ENCODE peak calls at places on chromosomes 11 and 22, in nine cellular contexts. C is stomach, L is upper lobe of left lung, D is ovary, F is sigmoid colon, Z is tibial nerve, B is H1, K is suprapubic skin, E is K562. P is an unnamed sample. For H3K36me3, the result is how much of the 10 kb centered on the place peaks cover.

GRCh38 chr11:10492084-10492483 is 37.0 kb downstream of the AMPD3 start:
- DNase-seq in C (no peak), L (no peak), D (no peak), F (no peak), Z (no peak), B (no peak), K (no peak), E (no peak), P (peak)

GRCh38 chr11:131618203-131618602 is 247.8 kb downstream of the NTM start:
- DNase-seq in C (no peak), L (no peak), D (no peak), F (no peak), Z (no peak), B (no peak), K (no peak), E (no peak), P (no peak)

GRCh38 chr22:41826430-41827383 is 6.2 kb upstream of the SREBF2 start:
- DNase-seq in C (no peak), L (no peak), D (no peak), F (no peak), Z (no peak), B (no peak), K (no peak), E (no peak), P (no peak)

GRCh38 chr22:40975346-40975745 is 24.2 kb downstream of the RBX1 start:
- DNase-seq in C (no peak), L (no peak), D (no peak), F (no peak), Z (no peak), B (no peak), K (no peak), E (no peak), P (no peak)

GRCh38 chr11:59615132-59615636 is 390 bp downstream of the OSBP start:
- DNase-seq in C (peak), L (peak), D (peak), F (peak), Z (peak), B (peak), K (peak), E (no peak), P (no peak)

GRCh38 chr22:21642584-21643448 is 714 bp downstream of the SDF2L1 start:
- DNase-seq in C (peak), L (peak), D (no peak), F (no peak), Z (no peak), B (peak), K (no peak), E (peak), P (no peak)

GRCh38 chr22:17431179-17431578 is 61.9 kb downstream of the CECR2 start:
- DNase-seq in C (no peak), L (no peak), D (no peak), F (no peak), Z (no peak), B (no peak), K (no peak), E (no peak), P (no peak)

GRCh38 chr11:6617315-6617781 is 1.9 kb downstream of the TPP1 start:
- DNase-seq in C (no peak), L (no peak), D (no peak), F (peak), Z (no peak), B (no peak), K (no peak), E (no peak), P (no peak)

GRCh38 chr22:43001271-43002197 is 13.4 kb downstream of the PACSIN2 start:
- DNase-seq in C (no peak), L (peak), D (no peak), F (peak), Z (no peak), B (no peak), K (no peak), E (no peak), P (no peak)

GRCh38 chr11:22192289-22192641 is 620 bp upstream of the ANO5 start:
- DNase-seq in C (peak), L (peak), D (no peak), F (no peak), Z (no peak), B (no peak), K (no peak), E (peak), P (no peak)

GRCh38 chr22:41401781-41402648 is 20.3 kb downstream of the TEF start:
- DNase-seq in C (peak), L (peak), D (peak), F (peak), Z (peak), B (no peak), K (no peak), E (no peak), P (no peak)

GRCh38 chr22:29226246-29226981 is 20.7 kb downstream of the EMID1 start:
- DNase-seq in C (no peak), L (no peak), D (no peak), F (peak), Z (no peak), B (no peak), K (peak), E (no peak), P (no peak)

GRCh38 chr22:47452184-47452583 is 689.7 kb downstream of the TBC1D22A start:
- DNase-seq in C (no peak), L (no peak), D (no peak), F (no peak), Z (no peak), B (no peak), K (no peak), E (peak), P (peak)
- TF ChIP-seq CTCF in C (no peak), L (peak), D (no peak), F (no peak), Z (no peak), B (peak), K (no peak), E (peak), P (no peak)

GRCh38 chr11:57228600-57228999 is 8.4 kb downstream of the APLNR start:
- DNase-seq in C (no peak), L (no peak), D (no peak), F (no peak), Z (no peak), B (no peak), K (no peak), E (no peak), P (no peak)
- TF ChIP-seq EP300 in C (no peak), L (no peak), D (no peak), F (no peak), Z (no peak), B (no peak), K (no peak), E (no peak), P (no peak)

DNA sequence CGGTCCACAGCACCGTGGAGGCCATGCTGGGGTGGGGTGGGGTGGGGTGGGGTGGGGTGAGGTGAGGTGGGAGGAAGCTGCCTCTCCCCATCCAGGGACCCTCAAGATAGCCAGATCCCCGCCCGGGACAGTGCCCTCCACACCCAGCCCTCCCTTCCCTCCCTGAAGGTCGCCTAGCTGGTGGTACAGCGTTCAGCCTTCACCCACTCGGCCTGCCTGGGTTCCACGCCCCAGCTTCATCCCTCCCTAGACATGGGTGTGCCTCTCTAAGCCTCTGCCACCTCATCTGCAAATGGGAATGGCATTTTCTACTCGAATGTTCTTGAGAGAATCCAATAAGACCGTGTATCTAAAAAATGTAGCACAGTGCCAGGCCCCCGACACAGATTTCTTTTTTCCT is 17.8 kb downstream of the KCTD17 start:
- DNase-seq in C (no peak), L (no peak), D (no peak), F (no peak), Z (no peak), B (no peak), K (no peak), E (no peak), P (no peak)
- H3K36me3 ChIP-seq in C (under half), L (under half), D (under half), F (under half), Z (under half), B (under half), K (under half), E (under half), P (under half)

GRCh38 chr22:37160037-37160436 is 10.3 kb upstream of the IL2RB start:
- DNase-seq in C (no peak), L (no peak), D (no peak), F (no peak), Z (no peak), B (no peak), K (no peak), E (no peak), P (no peak)
- TF ChIP-seq CTCF in C (no peak), L (no peak), D (no peak), F (no peak), Z (no peak), B (peak), K (no peak), E (no peak), P (no peak)

GRCh38 chr11:67466367-67466766 is 2.7 kb downstream of the TMEM134 start:
- DNase-seq in C (no peak), L (no peak), D (no peak), F (no peak), Z (no peak), B (no peak), K (no peak), E (no peak), P (no peak)
- TF ChIP-seq EP300 in C (no peak), L (no peak), D (no peak), F (no peak), Z (no peak), B (no peak), K (no peak), E (no peak), P (no peak)

GRCh38 chr22:49726701-49727101 is 101.0 kb downstream of the BRD1 start:
- DNase-seq in C (no peak), L (peak), D (no peak), F (no peak), Z (no peak), B (no peak), K (no peak), E (no peak), P (peak)
- H3K36me3 ChIP-seq in C (under half), L (under half), D (under half), F (under half), Z (under half), B (under half), K (under half), E (under half), P (under half)

DNA sequence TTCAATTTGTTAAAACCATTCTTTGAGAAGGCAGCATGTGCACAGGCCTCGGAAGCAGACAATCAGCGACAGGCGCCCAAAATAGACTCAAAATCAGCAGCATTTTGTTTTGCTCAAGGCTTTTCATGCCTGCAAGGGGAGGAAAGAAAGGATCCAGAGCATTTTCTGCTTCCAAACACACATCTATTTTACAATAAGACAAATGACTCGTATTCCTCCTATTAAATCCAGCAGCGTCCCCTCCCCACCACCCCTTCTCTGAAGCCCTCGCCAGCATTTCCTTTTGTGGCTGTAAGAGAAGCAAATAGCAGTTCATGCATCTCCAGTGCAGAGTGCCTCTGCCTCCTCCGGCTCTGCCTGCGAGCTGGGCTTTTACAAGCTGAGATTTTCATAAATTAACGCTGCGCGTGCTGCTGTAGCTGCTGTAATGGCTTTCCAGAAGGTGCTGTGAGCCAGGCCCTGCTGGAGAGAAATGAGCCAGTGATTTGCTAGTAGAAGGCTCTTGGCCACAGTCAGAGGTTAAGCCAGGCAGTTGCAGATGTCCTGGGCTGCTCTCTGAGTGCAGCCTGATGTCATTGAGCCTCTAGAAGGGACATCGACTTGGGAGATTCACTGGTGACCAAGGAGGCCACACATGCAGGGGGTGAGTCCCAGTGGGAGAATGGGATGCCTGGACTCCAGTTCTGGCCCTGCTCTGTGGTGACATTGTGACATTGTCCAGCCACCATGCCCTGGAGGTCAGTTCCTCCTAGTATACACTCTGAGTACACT is 134.6 kb upstream of the NAV2 start:
- DNase-seq in C (no peak), L (no peak), D (peak), F (peak), Z (no peak), B (no peak), K (no peak), E (no peak), P (no peak)
- TF ChIP-seq CTCF in C (no peak), L (no peak), D (no peak), F (no peak), Z (no peak), B (no peak), K (no peak), E (no peak), P (no peak)

GRCh38 chr11:121459413-121460041 is 6.8 kb upstream of the SORL1-AS1 start:
- DNase-seq in C (no peak), L (no peak), D (no peak), F (no peak), Z (no peak), B (no peak), K (no peak), E (no peak), P (no peak)
- TF ChIP-seq EP300 in C (no peak), L (no peak), D (no peak), F (no peak), Z (no peak), B (no peak), K (no peak), E (no peak), P (no peak)

GRCh38 chr22:31945971-31946680 is 1.8 kb downstream of the YWHAH start:
- DNase-seq in C (no peak), L (peak), D (no peak), F (no peak), Z (no peak), B (no peak), K (no peak), E (no peak), P (no peak)

GRCh38 chr22:31948002-31948401 is 3.7 kb downstream of the YWHAH start:
- DNase-seq in C (no peak), L (peak), D (peak), F (no peak), Z (no peak), B (no peak), K (no peak), E (no peak), P (no peak)

GRCh38 chr22:31944700-31945477 is 554 bp downstream of the YWHAH start:
- DNase-seq in C (peak), L (peak), D (peak), F (peak), Z (no peak), B (peak), K (peak), E (peak), P (no peak)

GRCh38 chr22:31945478-31945815 is 1.1 kb downstream of the YWHAH start:
- DNase-seq in C (no peak), L (no peak), D (no peak), F (no peak), Z (no peak), B (no peak), K (no peak), E (no peak), P (no peak)

GRCh38 chr22:31947296-31947695 is 3.0 kb downstream of the YWHAH start:
- DNase-seq in C (no peak), L (no peak), D (no peak), F (no peak), Z (peak), B (no peak), K (no peak), E (no peak), P (no peak)
- H3K36me3 ChIP-seq in C (under half), L (under half), D (under half), F (under half), Z (under half), B (under half), K (under half), E (half or more), P (under half)

GRCh38 chr11:43503417-43503816 is 144.7 kb downstream of the TTC17 start:
- DNase-seq in C (no peak), L (no peak), D (no peak), F (no peak), Z (no peak), B (peak), K (no peak), E (no peak), P (no peak)
- TF ChIP-seq CTCF in C (no peak), L (no peak), D (no peak), F (no peak), Z (no peak), B (no peak), K (no peak), E (peak), P (no peak)

P was measured in esophagus muscularis mucosa.